ENCODE peak calls at places on chromosomes 4 and X, in eight cellular contexts. H is thyroid gland, U is MM.1S, X is dorsolateral prefrontal cortex, G is GM23338, F is heart left ventricle, L is IMR-90, S is brain microvascular endothelial cell. Y is an unnamed sample.

GRCh38 chr4:124941267-124941666 is 228.7 kb upstream of the ANKRD50 start:
- DNase-seq in L (peak), U (no peak), X (no peak), H (no peak), F (no peak), S (no peak), G (no peak), Y (no peak)

GRCh38 chr4:16532240-16532990 is 306.1 kb upstream of the TAPT1 start:
- DNase-seq in F (peak), L (peak), H (no peak), X (no peak), U (no peak), S (peak), G (no peak), Y (no peak)

GRCh38 chr4:25111648-25112196 is 48.5 kb downstream of the SEPSECS start:
- DNase-seq in H (no peak), S (no peak), X (no peak), F (no peak), L (no peak), G (no peak), U (no peak), Y (no peak)

GRCh38 chr4:152778656-152779512 is 646 bp downstream of the TIGD4 start:
- DNase-seq in X (no peak), F (peak), L (peak), G (peak), H (peak), S (peak), U (peak), Y (no peak)

GRCh38 chr4:138196153-138196552 is 46.0 kb downstream of the SLC7A11 start:
- DNase-seq in G (no peak), X (no peak), H (peak), F (no peak), U (no peak), S (no peak), L (no peak), Y (no peak)

GRCh38 chr4:142512161-142512560 is 333.9 kb downstream of the INPP4B start:
- DNase-seq in U (no peak), L (peak), H (no peak), G (no peak), X (no peak), F (no peak), S (no peak), Y (no peak)

GRCh38 chrX:68710870-68711576 is 63.6 kb downstream of the STARD8 start:
- DNase-seq in L (peak), H (peak), S (peak), X (no peak), G (peak), U (no peak), F (peak), Y (no peak)

GRCh38 chr4:11297201-11297600 is 131.5 kb downstream of the HS3ST1 start:
- DNase-seq in G (no peak), F (no peak), H (no peak), L (no peak), S (no peak), U (no peak), X (no peak), Y (no peak)

GRCh38 chrX:125101971-125102750 is 217.5 kb upstream of the TEX13C start:
- DNase-seq in U (no peak), G (no peak), S (no peak), L (no peak), X (no peak), F (no peak), H (peak), Y (no peak)

GRCh38 chrX:31092970-31093638 is 21.3 kb upstream of the FTHL17 start:
- DNase-seq in X (no peak), H (no peak), L (no peak), F (no peak), U (no peak), S (no peak), G (no peak), Y (no peak)

GRCh38 chr4:98828801-98829200 is 100.1 kb downstream of the EIF4E start:
- DNase-seq in H (no peak), S (no peak), F (no peak), U (no peak), G (peak), X (no peak), L (no peak), Y (no peak)

GRCh38 chr4:87011340-87012034 is 76.7 kb downstream of the AFF1 start:
- DNase-seq in F (no peak), L (peak), S (peak), X (no peak), H (no peak), G (peak), U (no peak), Y (no peak)

GRCh38 chrX:152177052-152177451 is 38.7 kb upstream of the MAGEA10 start:
- DNase-seq in L (no peak), S (no peak), X (no peak), H (no peak), G (no peak), F (no peak), U (no peak), Y (no peak)

GRCh38 chrX:154123241-154124219 is 20.5 kb upstream of the OPN1LW start:
- DNase-seq in L (no peak), S (peak), G (no peak), U (peak), F (peak), X (no peak), H (no peak), Y (no peak)

GRCh38 chrX:44071847-44072545 is 98.8 kb upstream of the NDP start:
- DNase-seq in F (no peak), U (no peak), H (no peak), X (no peak), L (peak), S (peak), G (no peak), Y (no peak)

GRCh38 chr4:89519771-89520170 is 212.2 kb upstream of the GPRIN3 start:
- DNase-seq in H (no peak), G (no peak), X (no peak), S (no peak), U (no peak), L (no peak), F (no peak), Y (no peak)

GRCh38 chr4:140710784-140711622 is 45.2 kb downstream of the TBC1D9 start:
- DNase-seq in X (no peak), H (no peak), U (no peak), G (no peak), F (no peak), S (no peak), L (no peak), Y (no peak)

GRCh38 chr4:158769175-158769831 is 477 bp downstream of the FNIP2 start:
- DNase-seq in L (no peak), F (peak), H (peak), U (peak), G (peak), S (no peak), X (peak), Y (no peak)

GRCh38 chr4:10334506-10335028 is 122.7 kb downstream of the ZNF518B start:
- DNase-seq in L (no peak), F (no peak), H (no peak), S (no peak), X (no peak), U (no peak), G (no peak), Y (no peak)

GRCh38 chrX:41031256-41031967 is 53.8 kb upstream of the USP9X start:
- DNase-seq in H (no peak), X (no peak), G (no peak), S (no peak), U (no peak), F (no peak), L (no peak), Y (no peak)

GRCh38 chrX:124348152-124348551 is 1.8 kb downstream of the SH2D1A start:
- DNase-seq in X (no peak), S (no peak), H (no peak), G (no peak), U (no peak), F (no peak), L (no peak), Y (no peak)

GRCh38 chrX:129658429-129658828 is 3.7 kb upstream of the APLN start:
- DNase-seq in G (no peak), S (no peak), L (no peak), F (no peak), X (no peak), H (no peak), U (no peak), Y (no peak)

GRCh38 chrX:22135994-22136684 is 104.0 kb downstream of the PHEX start:
- DNase-seq in H (peak), G (peak), L (peak), S (no peak), X (no peak), U (peak), F (no peak), Y (no peak)

GRCh38 chr4:106329027-106329618 is 12.8 kb downstream of the AIMP1 start:
- DNase-seq in G (peak), L (peak), X (no peak), U (peak), H (no peak), F (no peak), S (peak), Y (no peak)

GRCh38 chrX:107168712-107169111 is 37.5 kb downstream of the NUP62CL start:
- DNase-seq in U (no peak), L (no peak), H (no peak), S (no peak), X (no peak), G (no peak), F (no peak), Y (no peak)

GRCh38 chr4:2728806-2729532 is 27.2 kb downstream of the TNIP2 start:
- DNase-seq in U (no peak), S (no peak), X (no peak), H (peak), L (no peak), G (no peak), F (no peak), Y (no peak)

GRCh38 chr4:56762484-56763250 is 58.8 kb downstream of the SPINK2 start:
- DNase-seq in X (no peak), H (no peak), F (no peak), S (no peak), G (no peak), L (no peak), U (peak), Y (no peak)

GRCh38 chr4:56755901-56756300 is 65.6 kb downstream of the SPINK2 start:
- DNase-seq in G (no peak), S (no peak), U (no peak), L (no peak), H (no peak), X (no peak), F (no peak), Y (no peak)

GRCh38 chr4:56760194-56760593 is 61.3 kb downstream of the SPINK2 start:
- DNase-seq in G (no peak), F (no peak), X (no peak), U (no peak), L (no peak), S (no peak), H (no peak), Y (no peak)

GRCh38 chr4:56757270-56757746 is 64.2 kb downstream of the SPINK2 start:
- DNase-seq in S (peak), X (no peak), F (no peak), H (peak), G (no peak), L (peak), U (peak), Y (no peak)

DNA sequence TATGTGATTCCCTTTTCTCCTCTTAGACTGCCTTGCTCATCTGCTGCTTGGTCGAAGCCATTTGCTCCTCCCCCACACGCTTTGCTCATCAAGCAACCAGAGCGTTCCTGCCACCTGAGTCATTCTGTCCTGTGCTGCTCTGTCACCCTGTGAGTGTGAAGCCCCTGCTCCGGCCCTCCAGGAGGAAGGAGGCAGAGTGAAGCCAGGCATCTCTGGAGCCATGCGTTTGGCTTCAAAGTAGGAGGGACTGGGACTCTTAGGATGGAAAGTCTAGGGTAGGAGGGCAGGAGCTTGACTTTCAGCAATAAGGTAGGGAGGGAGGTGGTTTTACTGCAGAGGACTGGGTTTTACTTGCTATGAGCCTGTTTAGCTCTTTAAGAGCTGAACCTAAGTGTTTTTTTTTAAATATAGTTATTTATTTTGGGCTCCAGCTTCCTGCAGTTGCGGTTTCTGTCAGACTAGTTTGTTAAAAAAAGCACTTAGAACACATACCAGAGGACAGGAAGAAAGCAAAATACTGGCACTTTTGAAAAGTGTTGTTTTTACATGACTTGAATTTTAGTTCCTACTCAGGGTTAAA is 63.6 kb downstream of the SPINK2 start:
- DNase-seq in F (no peak), L (peak), U (peak), X (no peak), S (peak), G (peak), H (peak), Y (peak)
- H3K4me3 ChIP-seq in F (no peak), L (peak), U (peak), X (no peak), S (no peak), G (no peak), H (no peak), Y (no peak)

GRCh38 chrX:96684339-96685204 is at the start of gene DIAPH2:
- DNase-seq in X (peak), U (peak), G (peak), S (peak), F (peak), H (peak), L (peak), Y (peak)

GRCh38 chrX:96685205-96686099 is 810 bp downstream of the DIAPH2 start:
- DNase-seq in G (peak), H (peak), L (peak), U (peak), F (peak), X (no peak), S (peak), Y (no peak)

GRCh38 chrX:96683997-96684338 is 674 bp upstream of the DIAPH2 start:
- DNase-seq in F (no peak), U (no peak), G (no peak), S (no peak), H (no peak), X (no peak), L (no peak), Y (no peak)

DNA sequence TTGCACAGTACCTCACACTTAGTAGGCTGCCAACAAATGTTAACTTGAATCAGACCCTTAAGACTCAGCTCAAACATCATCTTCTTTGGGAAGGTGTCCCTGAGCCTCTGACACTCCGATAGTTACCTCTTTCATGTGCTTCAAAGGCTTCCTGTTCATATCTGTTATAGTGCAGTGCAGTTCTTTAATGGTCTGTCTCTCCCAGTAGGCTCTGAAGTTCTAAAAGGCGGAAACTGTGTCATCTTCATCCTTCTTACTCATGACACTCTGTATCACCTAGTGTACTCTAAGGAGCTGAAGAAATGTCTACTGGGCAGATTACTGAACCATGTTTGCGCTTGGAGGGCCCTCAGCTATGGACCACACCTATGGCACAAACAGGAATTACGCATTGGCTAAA is 2.1 kb upstream of the DIAPH2 start:
- DNase-seq in X (no peak), L (no peak), F (no peak), U (no peak), S (no peak), H (no peak), G (no peak), Y (no peak)
- TF ChIP-seq CTCF in X (no peak), L (no peak), F (no peak), U (no peak), S (no peak), H (no peak), G (no peak), Y (no peak)

GRCh38 chrX:65196758-65197371 is 220.6 kb upstream of the ZC4H2 start:
- DNase-seq in F (no peak), H (peak), X (no peak), S (no peak), G (peak), L (no peak), U (no peak), Y (no peak)
- H3K4me3 ChIP-seq in F (no peak), H (no peak), X (peak), S (no peak), G (peak), L (no peak), U (no peak), Y (no peak)

GRCh38 chr4:39181905-39182638 is at the start of gene WDR19:
- DNase-seq in F (peak), S (peak), U (peak), G (peak), X (peak), L (peak), H (peak), Y (peak)
- TF ChIP-seq CTCF in F (peak), S (peak), U (peak), G (peak), X (peak), L (peak), H (peak), Y (peak)

GRCh38 chr4:113378836-113379235 is 329.4 kb downstream of the ANK2 start:
- DNase-seq in G (no peak), F (no peak), H (no peak), X (no peak), S (no peak), U (no peak), L (no peak), Y (no peak)

GRCh38 chr4:113371061-113371460 is 321.6 kb downstream of the ANK2 start:
- DNase-seq in S (no peak), H (no peak), U (no peak), G (no peak), F (no peak), L (no peak), X (no peak), Y (no peak)

GRCh38 chr4:113375964-113376666 is 326.7 kb downstream of the ANK2 start:
- DNase-seq in G (no peak), S (no peak), H (no peak), X (no peak), U (no peak), L (peak), F (no peak), Y (no peak)
- H3K4me3 ChIP-seq in G (no peak), S (no peak), H (no peak), X (no peak), U (no peak), L (no peak), F (no peak), Y (no peak)

GRCh38 chr4:37453004-37453360 is 208.4 kb downstream of the NWD2 start:
- DNase-seq in G (peak), F (no peak), S (peak), U (peak), X (no peak), H (peak), L (peak), Y (no peak)
- TF ChIP-seq CTCF in G (peak), F (peak), S (peak), U (peak), X (peak), H (peak), L (peak), Y (peak)

GRCh38 chrX:40008841-40009461 is 88.8 kb downstream of the BCOR start:
- DNase-seq in G (peak), L (no peak), H (peak), S (no peak), F (peak), X (no peak), U (no peak), Y (no peak)
- H3K4me3 ChIP-seq in G (peak), L (no peak), H (no peak), S (peak), F (peak), X (peak), U (no peak), Y (peak)

DNA sequence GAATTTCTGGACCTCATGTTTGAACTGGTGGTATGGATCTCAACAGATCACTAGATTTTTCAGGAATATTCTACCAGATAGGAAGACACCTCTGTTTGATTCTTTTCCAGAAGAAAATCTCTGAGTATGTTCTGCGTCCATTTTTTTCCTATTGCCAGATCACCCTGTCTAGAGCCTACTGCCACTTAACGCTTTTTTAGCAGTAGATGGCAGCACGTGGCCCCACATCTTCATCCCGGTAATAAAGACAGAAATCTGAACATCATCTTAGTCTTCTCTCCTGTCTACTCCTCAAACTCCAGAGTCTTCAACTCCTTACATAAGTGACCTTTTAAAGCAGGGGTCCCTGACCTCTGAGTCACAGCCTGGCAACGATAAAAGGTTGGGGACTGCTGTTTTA is 184.7 kb downstream of the TMA16 start:
- DNase-seq in U (no peak), G (peak), S (peak), F (no peak), L (peak), X (no peak), H (no peak), Y (no peak)
- TF ChIP-seq CTCF in U (peak), G (peak), S (peak), F (no peak), L (peak), X (no peak), H (no peak), Y (no peak)

Y was measured in esophagus squamous epithelium.